ENCODE peak calls at places on chromosome 15, in five cellular contexts. J, E, G, O and K are unnamed samples.

GRCh38 chr15:77126927-77127326 is 56.0 kb upstream of the TSPAN3 start:
- DNase-seq in O (no peak), J (no peak), G (no peak), E (no peak), K (no peak)

GRCh38 chr15:72222433-72222832 is 8.6 kb downstream of the PKM start:
- DNase-seq in E (no peak), O (no peak), J (no peak), G (peak; percentile 35), K (peak; percentile 97)

GRCh38 chr15:30921781-30922371 is 18.2 kb downstream of the FAN1 start:
- DNase-seq in O (no peak), G (no peak), J (no peak), E (no peak), K (no peak)

GRCh38 chr15:64461577-64462162 is 1.3 kb downstream of the ZNF609 start:
- DNase-seq in J (no peak), E (peak; percentile 57), G (no peak), O (no peak), K (no peak)

GRCh38 chr15:95734422-95735316 is 595.8 kb upstream of the NR2F2 start:
- DNase-seq in G (no peak), E (peak; percentile 83), J (no peak), O (no peak), K (no peak)

GRCh38 chr15:66765478-66766281 is 63.6 kb downstream of the SMAD6 start:
- DNase-seq in E (peak; percentile 97), G (no peak), J (peak; percentile 43), O (no peak), K (peak; percentile 65)

GRCh38 chr15:68408526-68408925 is 23.4 kb downstream of the ITGA11 start:
- DNase-seq in E (no peak), J (peak; percentile 17), O (no peak), G (no peak), K (no peak)

GRCh38 chr15:82569834-82570233 is 29.6 kb upstream of the RPS17 start:
- DNase-seq in J (no peak), E (no peak), G (no peak), O (no peak), K (no peak)

GRCh38 chr15:85667491-85668424 is 127.0 kb downstream of the KLHL25 start:
- DNase-seq in E (peak; percentile 71), O (peak; percentile 95), J (no peak), G (peak; percentile 95), K (peak; percentile 71)

GRCh38 chr15:37880009-37880834 is 54.2 kb upstream of the TMCO5A start:
- DNase-seq in E (peak; percentile 74), G (peak; percentile 50), O (peak; percentile 41), J (no peak), K (no peak)

GRCh38 chr15:94266000-94266399 is 34.6 kb downstream of the MCTP2 start:
- DNase-seq in G (no peak), J (no peak), E (peak; percentile 47), O (no peak), K (peak; percentile 37)

DNA sequence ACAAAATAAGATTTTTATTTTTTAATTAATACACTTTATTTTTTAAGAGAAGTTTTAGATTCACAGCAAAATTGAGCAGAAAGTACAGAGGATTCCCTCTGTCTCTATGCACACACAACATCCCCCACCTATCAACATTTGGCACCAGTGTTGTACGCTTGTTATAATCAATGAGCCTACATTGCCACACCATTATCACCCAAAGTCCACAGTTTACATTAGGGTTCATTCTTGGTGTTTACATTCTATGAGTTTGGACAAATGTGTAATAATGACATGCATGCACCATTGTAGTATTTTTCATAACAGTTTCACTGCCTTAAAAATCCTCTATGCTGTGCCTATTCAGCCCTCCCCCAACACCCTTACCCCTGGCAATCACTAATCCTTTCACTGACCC is 51.3 kb upstream of the TTBK2 start:
- DNase-seq in E (no peak), J (no peak), O (no peak), G (no peak), K (no peak)
- H3K4me3 ChIP-seq in E (no peak overlapping the region), J (no peak overlapping the region), O (no peak overlapping the region), G (no peak overlapping the region), K (no peak overlapping the region)

DNA sequence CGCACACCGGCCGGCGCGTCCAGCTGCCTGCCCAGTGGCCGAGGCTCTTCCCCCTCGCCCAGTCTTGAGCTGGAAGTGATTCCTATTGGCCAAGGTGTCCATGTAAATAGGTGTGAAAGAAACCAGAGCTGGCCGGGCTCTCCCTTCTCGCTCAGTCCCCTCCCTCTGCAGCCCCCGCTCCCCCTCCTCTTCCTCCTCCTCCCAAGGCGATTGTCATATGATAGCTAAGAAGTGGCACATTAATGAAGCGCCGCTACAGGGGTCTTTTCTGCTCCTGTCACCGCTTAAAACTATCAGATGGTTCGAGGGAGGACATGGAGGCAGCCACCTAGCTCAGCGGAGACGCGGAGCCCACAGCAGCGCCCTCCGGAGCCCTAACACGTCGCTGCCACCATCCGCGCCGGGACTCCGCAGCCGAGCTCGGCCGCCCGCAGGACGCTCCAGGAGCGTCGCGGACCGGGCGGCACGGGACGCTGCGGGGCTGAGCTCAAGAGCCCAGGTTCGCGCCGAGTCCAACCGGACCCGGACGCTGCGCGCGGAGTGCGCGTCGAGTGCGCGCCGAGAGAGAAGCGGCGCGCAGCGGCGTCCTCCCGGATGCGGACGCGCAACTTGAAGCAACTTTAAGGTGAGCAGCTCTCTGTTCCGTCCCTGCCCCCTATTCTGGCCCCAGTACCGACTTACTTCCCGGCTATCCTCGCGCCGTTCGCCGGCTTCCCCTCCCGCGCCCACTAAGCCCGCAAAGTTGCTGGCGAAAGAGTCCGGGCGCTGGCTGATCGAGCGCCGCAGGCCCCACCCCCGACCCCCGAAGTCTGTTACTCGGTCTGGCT is at the start of gene FOXB1:
- DNase-seq in G (no peak), O (no peak), J (no peak), E (no peak), K (no peak)
- H3K4me3 ChIP-seq in G (peak within 1 kb of the TSS; percentile 5), O (peak within 1 kb of the TSS; percentile 25), J (no peak within 1 kb of the TSS), E (peak within 1 kb of the TSS; percentile 4), K (peak within 1 kb of the TSS; percentile 22)

DNA sequence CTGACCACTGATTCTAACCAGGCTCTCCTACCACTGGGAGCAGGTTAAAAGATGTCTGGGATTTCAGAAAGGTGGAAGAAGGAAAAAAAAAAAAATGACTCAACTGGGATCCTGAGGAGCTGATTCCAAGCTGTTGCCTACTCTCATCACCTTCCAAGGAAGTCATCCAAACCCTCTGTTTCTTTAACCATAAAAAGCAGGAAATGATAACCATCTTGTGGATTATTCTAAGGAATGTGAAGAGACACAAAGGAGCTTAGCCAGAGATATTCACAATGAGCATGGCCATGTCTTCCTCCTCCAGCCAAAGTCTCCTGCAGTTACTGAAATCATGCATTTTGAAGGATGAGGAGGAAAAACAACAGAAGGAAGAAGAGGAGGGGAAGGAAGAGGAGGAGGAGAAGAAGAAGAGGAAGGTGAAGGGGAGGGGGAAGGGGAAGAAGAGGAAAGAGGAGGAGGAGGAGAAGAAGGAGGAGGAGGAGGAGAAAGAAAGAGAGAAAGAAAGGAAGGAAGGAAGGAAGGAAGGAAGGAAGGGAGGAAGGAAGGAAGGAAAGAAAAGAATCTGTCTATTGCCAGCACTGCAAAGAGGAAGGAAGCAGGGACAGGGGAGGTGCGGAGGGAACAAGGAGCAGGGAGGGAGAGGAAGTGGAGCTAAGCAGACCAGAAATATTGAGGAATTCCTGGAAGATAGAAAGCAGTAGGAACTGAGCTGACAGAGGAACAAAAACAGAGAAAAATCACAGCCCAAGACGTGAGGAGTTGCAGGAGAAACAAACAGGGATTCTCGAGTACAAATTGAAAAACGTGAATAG is 229.2 kb downstream of the UACA start:
- DNase-seq in J (no peak), G (no peak), O (no peak), E (peak; percentile 63), K (no peak)
- H3K4me3 ChIP-seq in J (no peak overlapping the region), G (no peak overlapping the region), O (no peak overlapping the region), E (no peak overlapping the region), K (no peak overlapping the region)

GRCh38 chr15:81092559-81092902 is 41.5 kb upstream of the CFAP161 start:
- DNase-seq in G (no peak), E (no peak), O (no peak), J (peak; percentile 52), K (peak; percentile 14)
- H3K4me3 ChIP-seq in G (no peak overlapping the region), E (no peak overlapping the region), O (no peak overlapping the region), J (no peak overlapping the region), K (no peak overlapping the region)

GRCh38 chr15:48176957-48177356 is 1.1 kb downstream of the MYEF2 start:
- DNase-seq in G (no peak), E (no peak), O (no peak), J (no peak), K (no peak)
- H3K4me3 ChIP-seq in G (peak overlapping the region; percentile 58), E (peak overlapping the region; percentile 74), O (no peak overlapping the region), J (no peak overlapping the region), K (peak overlapping the region; percentile 65)

GRCh38 chr15:78620839-78621421 is at the start of gene CHRNA3:
- DNase-seq in J (no peak), G (no peak), E (no peak), O (no peak), K (no peak)
- H3K4me3 ChIP-seq in J (peak within 1 kb of the TSS; percentile 3), G (no peak within 1 kb of the TSS), E (peak within 1 kb of the TSS; percentile 24), O (no peak within 1 kb of the TSS), K (peak within 1 kb of the TSS; percentile 6)

GRCh38 chr15:45391746-45392711 is 13.7 kb upstream of the GATM start:
- DNase-seq in O (no peak), E (no peak), G (no peak), J (no peak), K (no peak)
- H3K4me3 ChIP-seq in O (no peak overlapping the region), E (no peak overlapping the region), G (no peak overlapping the region), J (no peak overlapping the region), K (no peak overlapping the region)

DNA sequence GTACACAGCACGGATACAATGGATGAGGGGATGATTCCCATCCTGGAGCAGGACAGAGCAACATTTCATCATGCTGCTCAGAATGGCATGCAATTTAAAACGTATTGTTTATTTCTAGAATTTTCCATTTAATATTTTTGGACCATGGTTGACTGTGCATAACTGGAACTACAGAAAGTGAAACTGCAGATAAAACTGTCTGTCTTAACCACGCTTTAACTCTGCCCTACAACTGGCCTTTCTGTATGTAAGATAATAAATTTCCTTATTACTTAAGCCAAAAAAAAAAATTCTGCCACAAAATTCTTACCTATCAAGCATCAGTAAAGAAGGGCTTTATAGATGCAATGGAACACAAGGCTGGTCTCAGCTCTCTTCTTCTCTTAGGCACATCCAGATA is 33.3 kb downstream of the AP3S2 start:
- DNase-seq in G (no peak), O (no peak), E (no peak), J (no peak), K (no peak)
- H3K4me3 ChIP-seq in G (no peak overlapping the region), O (no peak overlapping the region), E (no peak overlapping the region), J (no peak overlapping the region), K (no peak overlapping the region)